ENCODE peak calls at places on chromosomes 13 and 19, in eight cellular contexts. F is lower leg skin, E is fibroblast of the aortic adventitia, K is psoas muscle, U is RWPE1, R is sigmoid colon, Z is neural progenitor cell, A is HFFc6. V is an unnamed sample.

GRCh38 chr19:11460207-11460606 is 20.6 kb downstream of the ELAVL3 start:
- DNase-seq in A (no peak), Z (no peak), R (no peak), E (no peak), K (no peak), U (no peak), F (no peak), V (no peak)

GRCh38 chr13:22061371-22061805 is 390.5 kb downstream of the FGF9 start:
- DNase-seq in Z (no peak), U (no peak), A (no peak), K (no peak), R (no peak), F (no peak), E (no peak), V (no peak)

GRCh38 chr13:91557328-91557727 is 158.9 kb downstream of the GPC5 start:
- DNase-seq in U (no peak), A (no peak), F (no peak), K (no peak), R (no peak), E (no peak), Z (no peak), V (no peak)

GRCh38 chr13:77345150-77345780 is 18.4 kb upstream of the MYCBP2 start:
- DNase-seq in Z (no peak), R (no peak), U (no peak), K (no peak), F (no peak), A (no peak), E (no peak), V (no peak)

GRCh38 chr19:10419200-10419645 is 1.1 kb upstream of the PDE4A start:
- DNase-seq in U (no peak), F (no peak), Z (peak), R (no peak), K (peak), E (no peak), A (no peak), V (no peak)

GRCh38 chr19:39497850-39498261 is 891 bp upstream of the DLL3 start:
- DNase-seq in K (no peak), Z (peak), R (no peak), U (no peak), F (no peak), E (peak), A (no peak), V (no peak)

GRCh38 chr13:41696163-41697003 is 239.0 kb downstream of the RGCC start:
- DNase-seq in Z (no peak), R (no peak), A (peak), E (peak), F (no peak), U (peak), K (no peak), V (no peak)

GRCh38 chr19:13842294-13843103 is 34.4 kb upstream of the NANOS3 start:
- DNase-seq in F (peak), U (peak), R (peak), E (peak), A (peak), Z (peak), K (peak), V (peak)

GRCh38 chr13:57075588-57075987 is 65.1 kb upstream of the PRR20A start:
- DNase-seq in E (no peak), K (no peak), A (no peak), R (no peak), U (no peak), Z (no peak), F (no peak), V (no peak)

GRCh38 chr19:459724-460511 is 915 bp downstream of the SHC2 start:
- DNase-seq in U (peak), Z (peak), R (peak), K (peak), F (no peak), E (peak), A (no peak), V (peak)

GRCh38 chr13:105519766-105520165 is 1015.7 kb downstream of the EFNB2 start:
- DNase-seq in A (no peak), K (no peak), U (no peak), R (no peak), Z (no peak), F (no peak), E (no peak), V (no peak)

GRCh38 chr13:112580211-112580610 is 7.7 kb downstream of the TUBGCP3 start:
- DNase-seq in E (no peak), A (no peak), U (no peak), F (no peak), K (no peak), Z (no peak), R (no peak), V (no peak)

GRCh38 chr19:33386361-33386858 is 12.9 kb downstream of the CEBPG start:
- DNase-seq in F (no peak), U (no peak), R (no peak), K (peak), Z (no peak), A (no peak), E (no peak), V (no peak)

GRCh38 chr13:93325303-93326297 is 99.0 kb downstream of the GPC6 start:
- DNase-seq in R (no peak), F (no peak), E (no peak), K (no peak), A (no peak), Z (no peak), U (no peak), V (no peak)

GRCh38 chr13:112055417-112056206 is 11.3 kb upstream of the SOX1 start:
- DNase-seq in R (no peak), U (no peak), F (no peak), E (no peak), Z (peak), K (no peak), A (no peak), V (no peak)

GRCh38 chr13:25085125-25085742 is 10.7 kb upstream of the PABPC3 start:
- DNase-seq in A (peak), R (no peak), E (peak), Z (peak), K (no peak), U (peak), F (no peak), V (no peak)

GRCh38 chr19:42488783-42489521 is 39.3 kb downstream of the CEACAM1 start:
- DNase-seq in U (no peak), E (no peak), Z (peak), F (no peak), R (no peak), A (no peak), K (no peak), V (no peak)

GRCh38 chr13:101211261-101211660 is 205.0 kb downstream of the NALCN start:
- DNase-seq in F (no peak), E (peak), A (peak), K (no peak), R (no peak), Z (no peak), U (peak), V (no peak)

GRCh38 chr13:34371108-34371507 is 553.2 kb downstream of the RFC3 start:
- DNase-seq in Z (no peak), U (no peak), F (no peak), E (no peak), A (no peak), R (no peak), K (no peak), V (no peak)

GRCh38 chr13:44299142-44299541 is 74.5 kb upstream of the SERP2 start:
- DNase-seq in R (no peak), Z (no peak), U (no peak), K (no peak), F (no peak), E (no peak), A (no peak), V (no peak)

GRCh38 chr13:86729206-86729605 is 930.0 kb upstream of the SLITRK6 start:
- DNase-seq in E (no peak), R (no peak), A (no peak), K (no peak), Z (no peak), U (no peak), F (no peak), V (no peak)

GRCh38 chr19:51594774-51595109 is 23.7 kb downstream of the ZNF175 start:
- DNase-seq in E (no peak), U (no peak), A (no peak), K (no peak), R (no peak), Z (no peak), F (no peak), V (no peak)

GRCh38 chr19:39870171-39870971 is 24.2 kb upstream of the FBL start:
- DNase-seq in F (no peak), U (no peak), R (no peak), Z (peak), K (no peak), E (no peak), A (no peak), V (no peak)

GRCh38 chr19:17090501-17091074 is 15.0 kb downstream of the MYO9B start:
- DNase-seq in K (no peak), Z (no peak), R (no peak), E (no peak), A (no peak), U (no peak), F (no peak), V (no peak)

GRCh38 chr19:51808333-51808986 is 13.5 kb downstream of the FPR3 start:
- DNase-seq in U (peak), A (peak), K (no peak), E (peak), R (no peak), F (no peak), Z (no peak), V (no peak)

GRCh38 chr13:34867590-34867989 is 74.5 kb upstream of the NBEA start:
- DNase-seq in E (no peak), U (no peak), K (no peak), Z (no peak), F (no peak), A (peak), R (no peak), V (no peak)

GRCh38 chr13:98672947-98673545 is 79.4 kb downstream of the SLC15A1 start:
- DNase-seq in Z (peak), E (peak), F (peak), K (peak), U (peak), A (peak), R (peak), V (peak)

GRCh38 chr13:75088915-75089314 is 393.1 kb downstream of the TBC1D4 start:
- DNase-seq in E (no peak), U (no peak), R (no peak), A (no peak), F (no peak), Z (no peak), K (no peak), V (no peak)

GRCh38 chr19:12779162-12779993 is 4.0 kb upstream of the HOOK2 start:
- DNase-seq in U (no peak), R (peak), E (peak), K (peak), A (no peak), F (no peak), Z (peak), V (no peak)

GRCh38 chr13:60326273-60326672 is 70.7 kb upstream of the TDRD3 start:
- DNase-seq in R (no peak), K (no peak), U (no peak), E (no peak), A (no peak), Z (no peak), F (no peak), V (no peak)
- TF ChIP-seq CTCF in R (no peak), K (no peak), U (no peak), E (no peak), A (peak), Z (no peak), F (no peak), V (no peak)

GRCh38 chr13:47832458-47832972 is 168.6 kb downstream of the SUCLA2 start:
- DNase-seq in F (no peak), U (no peak), K (no peak), R (no peak), E (no peak), Z (no peak), A (no peak), V (no peak)
- TF ChIP-seq CTCF in F (no peak), U (no peak), K (no peak), R (no peak), E (no peak), Z (peak), A (no peak), V (no peak)

DNA sequence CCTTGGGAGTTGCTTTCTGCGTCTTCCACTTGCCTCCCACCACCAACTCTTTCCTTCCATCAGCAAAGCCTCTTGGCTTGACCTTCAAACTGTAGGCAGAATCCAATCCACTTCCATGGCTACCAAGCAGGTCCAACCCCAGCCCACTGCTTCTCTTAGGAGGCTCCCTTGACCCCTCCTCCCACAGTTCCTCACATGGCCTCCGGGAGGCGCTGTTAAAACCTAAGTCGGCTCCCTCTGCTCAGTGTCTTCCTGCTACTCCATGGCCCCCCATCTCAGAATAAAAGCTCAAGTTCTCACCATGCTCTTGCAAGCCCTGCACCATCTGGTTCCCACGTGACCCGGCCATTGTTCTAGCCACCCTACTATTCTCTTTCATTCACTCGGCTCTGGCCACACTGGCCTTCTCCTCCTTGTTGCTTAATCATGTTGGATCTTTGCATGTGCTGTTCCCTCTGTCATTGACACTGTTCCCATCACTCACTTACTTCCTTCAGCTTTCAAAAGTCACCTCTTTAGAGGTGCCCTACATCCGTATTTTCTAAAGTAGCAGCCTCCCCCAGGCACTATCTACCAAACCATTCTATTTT is 7.5 kb downstream of the IZUMO2 start:
- DNase-seq in A (no peak), K (no peak), Z (peak), E (no peak), F (no peak), R (no peak), U (no peak), V (no peak)
- TF ChIP-seq CTCF in A (peak), K (no peak), Z (peak), E (no peak), F (no peak), R (no peak), U (no peak), V (peak)

DNA sequence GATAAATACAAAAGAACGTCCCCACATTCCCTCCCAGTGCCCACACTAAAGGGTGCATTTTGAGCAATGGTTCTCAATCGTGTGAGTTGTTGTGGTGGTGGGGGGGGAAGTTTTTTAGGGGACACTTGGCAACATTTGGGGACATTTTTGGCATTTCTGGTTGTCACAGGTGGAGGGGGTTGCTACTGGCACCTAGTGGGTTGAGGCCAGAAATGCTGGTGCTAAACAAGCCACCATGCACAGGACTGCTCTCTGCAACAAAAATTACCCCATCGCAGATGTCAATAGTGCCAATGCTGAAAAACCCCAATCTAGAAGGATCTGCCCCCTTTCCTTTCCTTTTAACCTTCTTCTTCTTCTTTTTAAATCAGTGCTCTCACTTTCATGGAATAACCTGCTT is 453.3 kb downstream of the TSHZ3 start:
- DNase-seq in A (no peak), K (no peak), U (no peak), Z (peak), E (no peak), F (no peak), R (no peak), V (no peak)
- TF ChIP-seq CTCF in A (no peak), K (no peak), U (no peak), Z (peak), E (no peak), F (no peak), R (no peak), V (no peak)

GRCh38 chr19:50465986-50466771 is 10.1 kb upstream of the EMC10 start:
- DNase-seq in U (no peak), A (peak), K (peak), E (no peak), Z (peak), F (no peak), R (no peak), V (no peak)
- TF ChIP-seq CTCF in U (no peak), A (peak), K (peak), E (no peak), Z (peak), F (no peak), R (no peak), V (no peak)

DNA sequence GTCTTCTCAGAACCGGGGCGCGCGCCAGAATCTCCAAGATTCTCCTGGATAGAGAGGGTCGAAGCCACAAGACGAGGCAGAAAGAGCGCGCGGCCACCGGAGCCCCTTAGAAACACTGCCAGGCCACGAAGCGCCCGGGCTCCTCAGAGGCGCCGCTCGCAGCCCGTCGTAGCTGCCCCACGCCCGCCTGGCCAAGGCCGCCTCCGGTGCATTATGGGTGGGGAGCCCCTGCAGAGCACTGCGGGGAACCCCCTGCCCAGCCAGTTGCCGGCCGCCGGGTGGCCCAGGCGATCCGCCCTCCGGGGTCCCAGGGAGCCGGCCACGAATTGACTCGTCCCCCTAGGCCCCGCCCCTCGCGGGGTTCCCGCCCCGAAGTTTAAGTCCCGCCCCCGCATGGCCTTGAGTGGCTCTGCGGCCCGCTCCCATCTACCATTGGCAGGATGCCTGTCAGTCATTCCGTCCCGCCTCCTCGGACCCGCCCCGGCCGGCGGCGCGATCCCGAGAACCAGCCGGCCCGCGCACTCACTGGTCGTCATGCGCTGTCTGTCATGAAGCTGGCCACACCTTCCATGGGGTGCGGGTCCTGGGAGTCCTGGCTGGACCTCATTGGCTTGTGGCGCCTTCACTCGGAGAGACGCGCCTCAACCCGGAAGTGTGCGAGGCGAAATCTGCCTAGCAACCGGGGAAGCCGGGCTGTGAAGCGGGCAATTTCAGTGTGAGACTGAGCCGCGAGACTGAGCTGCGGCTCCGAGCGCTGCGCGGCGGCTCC is 20.2 kb upstream of the GATAD2A start:
- DNase-seq in U (peak), R (peak), K (peak), Z (peak), E (peak), A (peak), F (peak), V (peak)
- TF ChIP-seq CTCF in U (no peak), R (no peak), K (peak), Z (no peak), E (peak), A (no peak), F (no peak), V (no peak)

DNA sequence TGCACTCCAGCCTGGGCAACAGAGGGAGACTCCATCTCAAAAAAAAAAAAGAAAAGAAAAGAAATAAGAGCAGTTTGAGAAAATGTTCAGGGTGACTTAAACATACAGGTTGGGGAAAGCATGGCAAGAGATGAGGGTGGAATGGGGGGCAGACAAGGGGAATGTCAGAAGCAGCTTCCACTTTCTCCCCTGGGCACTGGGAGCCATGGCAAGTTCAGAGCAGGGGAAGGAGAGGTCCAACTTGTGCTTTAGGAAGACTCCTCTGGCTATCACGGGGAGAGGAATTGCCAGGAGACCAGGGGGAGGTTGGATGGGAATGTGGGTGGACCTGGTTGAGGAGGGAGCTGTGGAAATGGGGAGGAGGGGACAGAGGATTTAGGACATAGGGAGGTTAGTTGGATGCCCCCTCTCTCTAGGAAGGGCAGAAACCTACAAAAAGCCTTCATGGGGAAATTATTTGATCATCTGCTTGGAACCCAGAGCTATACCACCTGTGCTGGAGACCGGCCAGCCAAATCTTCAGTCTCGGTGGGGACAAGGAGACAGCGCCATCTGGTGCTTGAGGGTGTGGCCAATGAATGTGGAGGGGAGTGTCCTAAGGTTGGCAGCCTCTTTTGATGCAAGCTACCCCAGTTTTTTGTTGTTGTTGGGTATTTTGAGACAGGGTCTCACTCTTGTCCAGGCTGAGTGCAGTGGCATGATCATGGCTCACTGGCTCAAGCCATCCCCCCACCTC is 7.3 kb upstream of the STRN4 start:
- DNase-seq in K (no peak), R (no peak), U (no peak), F (no peak), Z (peak), A (no peak), E (no peak), V (no peak)
- TF ChIP-seq CTCF in K (peak), R (no peak), U (peak), F (no peak), Z (peak), A (peak), E (peak), V (peak)

GRCh38 chr19:3801412-3802096 is 15.4 kb upstream of the MATK start:
- DNase-seq in Z (peak), R (no peak), U (peak), K (no peak), F (peak), A (no peak), E (peak), V (no peak)
- TF ChIP-seq CTCF in Z (peak), R (no peak), U (no peak), K (no peak), F (no peak), A (peak), E (peak), V (peak)

GRCh38 chr13:109592776-109593175 is 193.6 kb downstream of the IRS2 start:
- DNase-seq in U (no peak), Z (no peak), A (no peak), K (no peak), R (no peak), E (no peak), F (no peak), V (no peak)
- TF ChIP-seq CTCF in U (no peak), Z (no peak), A (no peak), K (no peak), R (no peak), E (no peak), F (no peak), V (no peak)

GRCh38 chr19:40907968-40908735 is 26.1 kb upstream of the CYP2A7 start:
- DNase-seq in A (no peak), K (peak), F (no peak), U (no peak), Z (peak), R (no peak), E (no peak), V (no peak)
- TF ChIP-seq CTCF in A (no peak), K (no peak), F (no peak), U (no peak), Z (no peak), R (no peak), E (no peak), V (no peak)